ENCODE peak calls at places on chromosomes 1 and 21, in four cellular contexts. I, P, Z and N are unnamed samples.

GRCh38 chr1:9843576-9843945 is 19.8 kb upstream of the CLSTN1 start:
- DNase-seq in I (no peak), P (no peak), Z (no peak), N (no peak)

GRCh38 chr1:236522937-236523703 is 662 bp upstream of the LGALS8 start:
- DNase-seq in I (peak; percentile 66), P (no peak), Z (no peak), N (peak; percentile 35)

GRCh38 chr1:101905298-101905794 is 91.4 kb downstream of the OLFM3 start:
- DNase-seq in I (no peak), P (no peak), Z (no peak), N (no peak)

GRCh38 chr1:51829058-51829457 is 49.5 kb downstream of the NRDC start:
- DNase-seq in I (no peak), P (no peak), Z (no peak), N (no peak)

GRCh38 chr1:180053594-180054567 is 99.3 kb downstream of the CEP350 start:
- DNase-seq in I (no peak), P (no peak), Z (no peak), N (no peak)

GRCh38 chr1:48532976-48533375 is 61.0 kb upstream of the SPATA6 start:
- DNase-seq in I (no peak), P (no peak), Z (no peak), N (no peak)

GRCh38 chr1:9792156-9793042 is 31.4 kb downstream of the CLSTN1 start:
- DNase-seq in I (no peak), P (peak; percentile 26), Z (no peak), N (no peak)

GRCh38 chr1:230243146-230243545 is 176.1 kb downstream of the GALNT2 start:
- DNase-seq in I (peak; percentile 13), P (no peak), Z (no peak), N (no peak)

GRCh38 chr1:10065344-10065685 is 32.6 kb downstream of the UBE4B start:
- DNase-seq in I (no peak), P (no peak), Z (no peak), N (no peak)

GRCh38 chr1:198620951-198621824 is 17.7 kb upstream of the PTPRC start:
- DNase-seq in I (no peak), P (no peak), Z (no peak), N (no peak)

GRCh38 chr21:36608251-36608650 is 90.7 kb upstream of the SIM2 start:
- DNase-seq in I (no peak), P (no peak), Z (no peak), N (no peak)

GRCh38 chr1:217525773-217526490 is 105.0 kb downstream of the GPATCH2 start:
- DNase-seq in I (no peak), P (peak; percentile 42), Z (no peak), N (no peak)
- H3K4me3 ChIP-seq in I (no peak overlapping the region), P (no peak overlapping the region), Z (no peak overlapping the region), N (no peak overlapping the region)

GRCh38 chr1:174872615-174873058 is 127.1 kb upstream of the CACYBP start:
- DNase-seq in I (no peak), P (peak; percentile 29), Z (no peak), N (no peak)
- H3K27ac ChIP-seq in I (no peak overlapping the region), P (no peak overlapping the region), Z (no peak overlapping the region), N (no peak overlapping the region)

GRCh38 chr1:20590313-20590777 is 1.4 kb downstream of the CDA start:
- DNase-seq in I (no peak), P (no peak), Z (no peak), N (peak; percentile 55)
- H3K4me3 ChIP-seq in I (no peak overlapping the region), P (no peak overlapping the region), Z (no peak overlapping the region), N (no peak overlapping the region)

DNA sequence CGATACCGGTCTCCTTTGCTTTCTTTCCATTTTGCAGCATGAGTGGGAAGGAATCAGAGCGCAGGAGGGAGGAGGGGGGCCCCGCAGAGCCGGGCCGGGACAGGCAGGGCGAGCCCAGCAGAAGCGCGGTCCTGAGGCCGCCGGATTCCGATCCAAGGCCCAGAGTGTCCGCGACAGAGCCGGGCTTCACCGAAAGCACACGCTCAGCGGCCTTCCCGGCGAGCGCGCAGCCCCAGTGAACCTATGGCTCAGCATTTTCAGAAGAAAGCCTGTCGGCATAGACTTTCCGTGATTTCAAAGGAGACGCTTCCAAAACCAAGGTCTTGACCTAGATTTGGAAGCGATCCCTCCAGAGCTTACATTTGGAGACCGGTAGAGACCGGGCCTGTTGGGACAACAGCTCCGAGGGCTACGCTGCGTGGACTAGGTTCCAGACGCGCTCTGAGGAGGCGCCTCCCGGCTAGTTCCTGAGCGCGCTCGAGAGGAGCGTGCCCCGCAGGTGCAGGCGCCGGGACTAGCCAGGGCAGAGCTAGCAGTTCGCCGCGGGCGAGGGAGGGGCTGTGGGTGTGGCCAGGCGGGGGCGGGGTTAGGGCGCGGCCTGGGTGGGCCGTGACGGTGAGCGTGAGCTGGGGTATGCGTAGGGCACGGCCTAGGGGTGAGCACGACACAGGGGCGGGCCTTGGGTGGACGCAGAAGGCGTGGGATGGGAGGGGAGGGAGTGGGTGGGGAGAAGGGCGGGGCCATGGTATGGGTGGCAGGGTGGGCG is 27.8 kb upstream of the PRSS38 start:
- DNase-seq in I (peak; percentile 92), P (peak; percentile 90), Z (peak; percentile 83), N (peak; percentile 97)
- H3K27ac ChIP-seq in I (peak overlapping the region; percentile 25), P (no peak overlapping the region), Z (peak overlapping the region; percentile 52), N (peak overlapping the region; percentile 53)

GRCh38 chr1:31617917-31618746 is 643 bp downstream of the HCRTR1 start:
- DNase-seq in I (peak; percentile 56), P (no peak), Z (no peak), N (peak; percentile 78)

GRCh38 chr1:31615414-31615813 is 2.1 kb upstream of the HCRTR1 start:
- DNase-seq in I (no peak), P (peak; percentile 26), Z (no peak), N (no peak)

GRCh38 chr1:31618916-31619846 is 1.7 kb downstream of the HCRTR1 start:
- DNase-seq in I (no peak), P (no peak), Z (no peak), N (no peak)

GRCh38 chr1:31615939-31616338 is 1.6 kb upstream of the HCRTR1 start:
- DNase-seq in I (no peak), P (no peak), Z (no peak), N (no peak)

DNA sequence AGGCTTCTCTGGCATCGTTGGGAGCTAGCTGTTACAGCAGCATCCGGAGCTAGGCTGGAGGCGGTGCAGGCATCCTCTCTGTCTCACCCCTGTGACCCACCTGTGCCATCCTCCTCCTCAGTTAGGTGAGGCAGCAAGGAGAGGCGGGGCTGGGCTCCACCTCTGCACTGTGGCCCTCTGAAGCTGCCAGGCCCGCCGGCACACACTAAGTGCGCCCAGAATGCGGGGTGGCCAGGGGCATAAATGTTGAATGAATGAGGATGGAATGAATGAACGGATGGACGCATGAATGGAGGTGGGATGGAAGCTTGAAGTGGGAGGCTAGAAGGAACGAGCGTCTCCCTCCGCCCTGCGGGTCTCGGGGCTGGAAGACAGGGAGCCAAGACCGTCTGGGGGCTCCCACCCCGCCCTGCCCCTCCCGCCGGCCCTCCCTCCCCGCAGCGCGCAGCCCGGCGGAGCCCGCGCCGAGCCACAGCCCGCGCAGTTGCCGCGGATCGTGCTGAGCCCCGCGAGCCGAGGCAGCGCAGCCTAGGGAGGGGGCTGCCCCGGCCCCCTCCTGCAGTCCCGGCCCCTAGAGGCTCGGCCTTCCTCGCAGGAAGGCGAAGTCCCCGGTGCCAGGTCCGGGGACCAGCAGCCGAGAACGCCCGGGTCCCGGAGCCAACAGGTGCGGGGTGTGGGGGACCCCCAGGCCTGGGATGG is at the start of gene HCRTR1:
- DNase-seq in I (no peak), P (no peak), Z (no peak), N (no peak)
- H3K4me3 ChIP-seq in I (peak within 1 kb of the TSS; percentile 54), P (peak within 1 kb of the TSS; percentile 54), Z (peak within 1 kb of the TSS; percentile 54), N (peak within 1 kb of the TSS; percentile 75)

GRCh38 chr1:61042679-61043009 is 39.7 kb upstream of the NFIA start:
- DNase-seq in I (no peak), P (no peak), Z (no peak), N (no peak)
- H3K27ac ChIP-seq in I (no peak overlapping the region), P (no peak overlapping the region), Z (no peak overlapping the region), N (no peak overlapping the region)